ENCODE peak calls at places on chromosome 9, in four cellular contexts. S is SK-N-SH; A is effector memory CD4-positive, alpha-beta T cell; N is A549. B is an unnamed sample.

GRCh38 chr9:68852941-68853340 is 147.9 kb downstream of the PIP5K1B start:
- DNase-seq in S (no peak), A (no peak), N (no peak), B (no peak)

GRCh38 chr9:97557606-97558095 is 56.2 kb downstream of the TMOD1 start:
- DNase-seq in S (peak; percentile 77), A (no peak), N (no peak), B (peak; percentile 77)

GRCh38 chr9:108207611-108208051 is 648.2 kb downstream of the ACTL7B start:
- DNase-seq in S (no peak), A (no peak), N (no peak), B (peak; percentile 24)

GRCh38 chr9:124562328-124562727 is 55.1 kb upstream of the NR5A1 start:
- DNase-seq in S (no peak), A (no peak), N (no peak), B (peak; percentile 39)

GRCh38 chr9:105318729-105319513 is 74.5 kb downstream of the SLC44A1 start:
- DNase-seq in S (no peak), A (no peak), N (peak; percentile 25), B (no peak)

GRCh38 chr9:134570726-134571325 is 70.8 kb upstream of the COL5A1 start:
- DNase-seq in S (no peak), A (no peak), N (no peak), B (no peak)

GRCh38 chr9:3893519-3893918 is 367.7 kb upstream of the RFX3 start:
- DNase-seq in S (no peak), A (no peak), N (no peak), B (no peak)

GRCh38 chr9:134700636-134701350 is 59.2 kb downstream of the COL5A1 start:
- DNase-seq in S (no peak), A (no peak), N (no peak), B (no peak)

GRCh38 chr9:37936965-37937364 is 33.0 kb upstream of the SLC25A51 start:
- DNase-seq in S (peak; percentile 76), A (no peak), N (no peak), B (peak; percentile 77)

GRCh38 chr9:91421022-91421765 is 2.4 kb downstream of the NFIL3 start:
- DNase-seq in S (peak; percentile 87), A (no peak), N (no peak), B (peak; percentile 80)

GRCh38 chr9:22124263-22125011 is 115.3 kb upstream of the CDKN2B start:
- DNase-seq in S (no peak), A (no peak), N (peak; percentile 47), B (no peak)

GRCh38 chr9:19298601-19299000 is 68.1 kb downstream of the DENND4C start:
- DNase-seq in S (no peak), A (no peak), N (no peak), B (no peak)

GRCh38 chr9:136947955-136948510 is 3.0 kb downstream of the C8G start:
- DNase-seq in S (peak; percentile 78), A (no peak), N (peak; percentile 81), B (peak; percentile 44)

GRCh38 chr9:1219284-1219683 is 169.1 kb downstream of the DMRT2 start:
- DNase-seq in S (no peak), A (no peak), N (no peak), B (no peak)

GRCh38 chr9:134323741-134324358 is 2.4 kb upstream of the RXRA start:
- DNase-seq in S (no peak), A (no peak), N (no peak), B (peak; percentile 42)

GRCh38 chr9:33465596-33466564 is 7.8 kb downstream of the NOL6 start:
- DNase-seq in S (peak; percentile 9), A (no peak), N (no peak), B (no peak)

GRCh38 chr9:108779506-108779905 is 76.3 kb downstream of the ACTL7B start:
- DNase-seq in S (no peak), A (no peak), N (no peak), B (no peak)

GRCh38 chr9:89872913-89873707 is 268.3 kb downstream of the GADD45G start:
- DNase-seq in S (no peak), A (no peak), N (no peak), B (no peak)

GRCh38 chr9:112921549-112921948 is 30.9 kb upstream of the SLC46A2 start:
- DNase-seq in S (peak; percentile 25), A (no peak), N (peak; percentile 55), B (peak; percentile 55)

GRCh38 chr9:1946506-1946905 is 68.6 kb upstream of the SMARCA2 start:
- DNase-seq in S (no peak), A (no peak), N (no peak), B (no peak)

GRCh38 chr9:13480688-13481087 is 201.2 kb upstream of the MPDZ start:
- DNase-seq in S (no peak), A (no peak), N (no peak), B (peak; percentile 3)

GRCh38 chr9:98897745-98898144 is 46.0 kb upstream of the COL15A1 start:
- DNase-seq in S (no peak), A (no peak), N (no peak), B (no peak)

DNA sequence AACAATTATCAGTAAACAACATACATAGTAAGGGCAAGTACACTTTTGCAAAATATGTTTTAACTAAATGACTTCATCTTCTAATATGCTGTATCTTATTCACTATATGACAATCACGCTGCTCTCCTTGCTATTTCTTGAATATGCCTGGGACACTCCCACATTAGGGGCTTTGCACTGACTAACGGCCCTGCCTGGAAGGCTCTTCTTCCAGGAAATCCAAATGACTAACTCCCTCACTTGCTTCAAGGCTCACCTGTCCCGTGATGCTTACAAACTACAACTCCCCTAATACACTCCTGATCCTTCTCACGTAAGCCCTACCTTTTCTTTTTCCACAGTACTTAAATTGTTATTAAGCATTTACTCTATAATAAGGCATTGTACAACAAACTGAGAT is 10.6 kb downstream of the ERP44 start:
- DNase-seq in S (no peak), A (no peak), N (no peak), B (no peak)
- H3K27ac ChIP-seq in S (no peak overlapping the region), A (peak overlapping the region; percentile 44), N (no peak overlapping the region), B (no peak overlapping the region)

DNA sequence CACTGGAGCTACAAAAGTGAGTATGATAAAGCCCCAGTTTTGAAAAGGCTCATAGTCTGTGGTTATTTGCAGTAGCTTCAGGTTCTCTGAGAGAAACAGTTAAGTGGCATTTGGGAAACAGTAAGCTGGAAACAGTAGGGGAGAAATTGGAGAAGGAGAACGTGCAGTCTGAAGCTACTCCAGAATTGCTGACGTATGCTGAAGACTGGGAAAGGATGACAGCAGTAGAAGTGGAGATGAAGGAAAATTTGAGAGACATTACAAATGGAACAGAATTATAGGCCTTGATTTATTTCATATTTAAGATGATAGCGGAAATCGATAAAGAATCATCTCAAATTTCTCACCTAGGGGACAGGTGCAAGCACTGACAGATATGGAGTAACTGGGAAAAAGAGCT is 248.8 kb downstream of the CAAP1 start:
- DNase-seq in S (no peak), A (no peak), N (no peak), B (no peak)
- H3K4me1 ChIP-seq in S (no peaks in the 10 kb centered on the region), A (no peaks in the 10 kb centered on the region), N (no peaks in the 10 kb centered on the region), B (no peaks in the 10 kb centered on the region)

GRCh38 chr9:75148551-75148950 is 60.2 kb downstream of the OSTF1 start:
- DNase-seq in S (no peak), A (no peak), N (no peak), B (peak; percentile 93)
- H3K4me3 ChIP-seq in S (peak overlapping the region; percentile 14), A (peak overlapping the region; percentile 4), N (no peak overlapping the region), B (no peak overlapping the region)

GRCh38 chr9:127716412-127716811 is 533 bp downstream of the TTC16 start:
- DNase-seq in S (no peak), A (no peak), N (no peak), B (no peak)

GRCh38 chr9:127714020-127714835 is 1.2 kb downstream of the PTRH1 start:
- DNase-seq in S (no peak), A (no peak), N (no peak), B (no peak)

GRCh38 chr9:127712851-127713250 is 2.6 kb downstream of the PTRH1 start:
- DNase-seq in S (no peak), A (no peak), N (no peak), B (no peak)

GRCh38 chr9:127715443-127716337 is at the start of the genes PTRH1 and TTC16:
- DNase-seq in S (peak; percentile 99), A (peak; percentile 97), N (peak; percentile 96), B (peak; percentile 97)

DNA sequence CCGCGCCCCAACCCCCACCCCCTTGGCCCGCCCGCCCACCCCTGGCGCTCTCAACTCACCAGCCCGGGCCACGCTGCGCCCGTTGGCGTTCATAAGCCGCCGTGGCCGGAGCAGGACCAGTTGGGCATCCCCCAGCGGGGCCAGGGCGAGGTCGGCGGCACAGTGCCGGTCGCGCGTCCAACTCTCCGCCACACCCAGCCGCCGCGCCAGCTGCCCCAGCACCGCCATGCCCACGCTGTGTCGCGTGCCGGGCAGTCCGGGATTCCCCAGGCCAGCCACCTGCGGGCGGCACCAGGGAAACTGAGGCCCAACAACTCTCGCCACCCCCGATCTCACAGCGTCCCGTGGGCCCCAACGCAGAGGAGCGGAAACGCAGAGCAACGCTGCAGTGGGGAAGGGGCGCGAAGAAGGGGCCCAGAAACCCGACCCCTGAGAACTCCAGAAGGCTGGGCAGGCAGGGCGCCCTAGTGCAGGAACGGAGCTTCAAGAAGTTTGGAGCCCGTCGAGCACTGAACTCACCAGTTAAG is 484 bp downstream of the PTRH1 start:
- DNase-seq in S (peak; percentile 75), A (peak; percentile 9), N (no peak), B (peak; percentile 31)
- H3K27ac ChIP-seq in S (peak overlapping the region; percentile 62), A (peak overlapping the region; percentile 66), N (peak overlapping the region; percentile 73), B (no peak overlapping the region)

GRCh38 chr9:127777368-127777960 is 1.0 kb downstream of the SH2D3C start:
- DNase-seq in S (no peak), A (no peak), N (no peak), B (no peak)
- H3K4me1 ChIP-seq in S (peaks cover 18% of the 10 kb centered on the region), A (peaks cover 40% of the 10 kb centered on the region), N (peaks cover 9% of the 10 kb centered on the region), B (peaks cover 11% of the 10 kb centered on the region)

GRCh38 chr9:125759812-125760134 is 12.6 kb downstream of the PBX3 start:
- DNase-seq in S (no peak), A (no peak), N (no peak), B (peak; percentile 69)
- H3K4me3 ChIP-seq in S (peak overlapping the region; percentile 52), A (no peak overlapping the region), N (no peak overlapping the region), B (peak overlapping the region; percentile 4)

DNA sequence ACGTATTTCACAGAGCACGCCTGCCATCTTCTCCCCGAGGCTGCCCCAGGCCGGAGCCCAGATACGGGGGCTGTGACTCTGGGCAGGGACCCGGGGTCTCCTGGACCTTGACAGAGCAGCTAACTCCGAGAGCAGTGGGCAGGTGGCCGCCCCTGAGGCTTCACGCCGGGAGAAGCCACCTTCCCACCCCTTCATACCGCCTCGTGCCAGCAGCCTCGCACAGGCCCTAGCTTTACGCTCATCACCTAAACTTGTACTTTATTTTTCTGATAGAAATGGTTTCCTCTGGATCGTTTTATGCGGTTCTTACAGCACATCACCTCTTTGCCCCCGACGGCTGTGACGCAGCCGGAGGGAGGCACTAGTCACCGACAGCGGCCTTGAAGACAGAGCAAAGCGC is 9.6 kb downstream of the QRFP start:
- DNase-seq in S (peak; percentile 9), A (no peak), N (no peak), B (no peak)
- H3K27ac ChIP-seq in S (no peak overlapping the region), A (no peak overlapping the region), N (no peak overlapping the region), B (no peak overlapping the region)

GRCh38 chr9:110744753-110745522 is 76.3 kb downstream of the MUSK start:
- DNase-seq in S (no peak), A (no peak), N (peak; percentile 89), B (peak; percentile 19)
- H3K4me1 ChIP-seq in S (peaks cover 8% of the 10 kb centered on the region), A (no peaks in the 10 kb centered on the region), N (peaks cover 45% of the 10 kb centered on the region), B (peaks cover 5% of the 10 kb centered on the region)

GRCh38 chr9:20494035-20494434 is 128.3 kb downstream of the MLLT3 start:
- DNase-seq in S (no peak), A (no peak), N (no peak), B (no peak)

GRCh38 chr9:20499013-20499412 is 123.3 kb downstream of the MLLT3 start:
- DNase-seq in S (no peak), A (no peak), N (no peak), B (no peak)

GRCh38 chr9:20495133-20495532 is 127.2 kb downstream of the MLLT3 start:
- DNase-seq in S (no peak), A (no peak), N (no peak), B (no peak)

GRCh38 chr9:20492772-20493171 is 129.5 kb downstream of the MLLT3 start:
- DNase-seq in S (no peak), A (no peak), N (no peak), B (no peak)

GRCh38 chr9:20496328-20496727 is 126.0 kb downstream of the MLLT3 start:
- DNase-seq in S (no peak), A (no peak), N (no peak), B (no peak)
- H3K4me3 ChIP-seq in S (no peak overlapping the region), A (no peak overlapping the region), N (no peak overlapping the region), B (no peak overlapping the region)

B was measured in cardiac muscle cell.